ENCODE peak calls at places on chromosomes 4 and X, in five cellular contexts. E is NCI-H2081; N is osteocyte; W is GM04504; Q is stimulated activated CD8-positive, alpha-beta memory T cell treated with anti-CD3 and anti-CD28 coated beads, Interleukin-4, amount 100 ng/mL, for 24 hours. X is an unnamed sample.

GRCh38 chr4:7096264-7096663 is 28.4 kb upstream of the GRPEL1 start:
- DNase-seq in E (no peak), N (no peak), W (no peak), Q (no peak), X (no peak)

GRCh38 chrX:22338740-22339139 is 66.0 kb downstream of the CBLL2 start:
- DNase-seq in E (no peak), N (no peak), W (no peak), Q (no peak), X (no peak)

GRCh38 chr4:128288689-128289106 is 1.1 kb upstream of the PGRMC2 start:
- DNase-seq in E (no peak), N (no peak), W (no peak), Q (no peak), X (peak)

GRCh38 chr4:169253904-169254303 is 16.9 kb downstream of the SH3RF1 start:
- DNase-seq in E (no peak), N (no peak), W (no peak), Q (no peak), X (no peak)

GRCh38 chr4:56388311-56388710 is 1.0 kb upstream of the AASDH start:
- DNase-seq in E (no peak), N (no peak), W (no peak), Q (no peak), X (no peak)

GRCh38 chr4:165610679-165611551 is 232.1 kb downstream of the CPE start:
- DNase-seq in E (no peak), N (no peak), W (no peak), Q (no peak), X (no peak)

GRCh38 chr4:157997296-157997695 is 175.5 kb downstream of the GASK1B start:
- DNase-seq in E (no peak), N (no peak), W (no peak), Q (no peak), X (no peak)

GRCh38 chr4:8182858-8183725 is 16.0 kb upstream of the SH3TC1 start:
- DNase-seq in E (no peak), N (no peak), W (peak), Q (no peak), X (no peak)

GRCh38 chr4:164937576-164938270 is 39.7 kb downstream of the TRIM61 start:
- DNase-seq in E (no peak), N (no peak), W (no peak), Q (no peak), X (peak)

GRCh38 chr4:7698586-7698985 is 241.1 kb downstream of the AFAP1 start:
- DNase-seq in E (no peak), N (no peak), W (peak), Q (no peak), X (no peak)

GRCh38 chrX:131762802-131763234 is 218.9 kb downstream of the OR13H1 start:
- DNase-seq in E (peak), N (peak), W (no peak), Q (no peak), X (peak)

GRCh38 chr4:3262208-3263052 is 13.5 kb downstream of the MSANTD1 start:
- DNase-seq in E (no peak), N (peak), W (no peak), Q (no peak), X (no peak)

GRCh38 chr4:184534511-184535391 is 60.4 kb upstream of the IRF2 start:
- DNase-seq in E (no peak), N (no peak), W (peak), Q (no peak), X (no peak)

GRCh38 chr4:47926667-47927258 is 12.4 kb upstream of the NFXL1 start:
- DNase-seq in E (peak), N (no peak), W (no peak), Q (peak), X (peak)

GRCh38 chrX:40262641-40263560 is 165.1 kb upstream of the BCOR start:
- DNase-seq in E (no peak), N (no peak), W (peak), Q (no peak), X (no peak)

GRCh38 chr4:82104578-82104977 is 269.2 kb downstream of the HNRNPD start:
- DNase-seq in E (no peak), N (no peak), W (no peak), Q (no peak), X (no peak)

GRCh38 chrX:8341814-8342590 is 122.6 kb upstream of the VCX3B start:
- DNase-seq in E (no peak), N (no peak), W (no peak), Q (no peak), X (no peak)

GRCh38 chrX:154002215-154002719 is 17.4 kb downstream of the IRAK1 start:
- DNase-seq in E (peak), N (no peak), W (peak), Q (peak), X (no peak)

GRCh38 chr4:177070533-177070932 is 239.1 kb upstream of the NEIL3 start:
- DNase-seq in E (no peak), N (no peak), W (no peak), Q (no peak), X (no peak)

GRCh38 chr4:57071340-57071739 is 38.8 kb downstream of the IGFBP7 start:
- DNase-seq in E (no peak), N (no peak), W (no peak), Q (no peak), X (no peak)

GRCh38 chr4:186304816-186305520 is 39.0 kb downstream of the F11 start:
- DNase-seq in E (no peak), N (no peak), W (no peak), Q (no peak), X (no peak)

GRCh38 chr4:185914583-185915199 is 102.7 kb upstream of the SORBS2 start:
- DNase-seq in E (no peak), N (no peak), W (no peak), Q (no peak), X (no peak)

GRCh38 chr4:89657931-89658700 is 178.8 kb downstream of the SNCA start:
- DNase-seq in E (no peak), N (no peak), W (peak), Q (no peak), X (no peak)

GRCh38 chrX:153430796-153431195 is 15.1 kb downstream of the TREX2 start:
- DNase-seq in E (no peak), N (no peak), W (no peak), Q (no peak), X (no peak)

GRCh38 chr4:108141213-108142045 is 27.3 kb downstream of the LEF1 start:
- DNase-seq in E (peak), N (no peak), W (no peak), Q (no peak), X (peak)

GRCh38 chr4:6742989-6743388 is 27.0 kb downstream of the BLOC1S4 start:
- DNase-seq in E (no peak), N (no peak), W (no peak), Q (no peak), X (no peak)

GRCh38 chr4:24664956-24665355 is 80.6 kb upstream of the DHX15 start:
- DNase-seq in E (no peak), N (no peak), W (peak), Q (no peak), X (no peak)

GRCh38 chrX:68999351-68999750 is 165.9 kb downstream of the PJA1 start:
- DNase-seq in E (no peak), N (peak), W (no peak), Q (no peak), X (no peak)

GRCh38 chr4:93384897-93385296 is 443.7 kb upstream of the ATOH1 start:
- DNase-seq in E (no peak), N (no peak), W (no peak), Q (no peak), X (no peak)

GRCh38 chrX:6226053-6226645 is 2.5 kb downstream of the NLGN4X start:
- DNase-seq in E (no peak), N (no peak), W (no peak), Q (no peak), X (peak)

GRCh38 chr4:119103263-119103662 is 32.4 kb upstream of the MYOZ2 start:
- DNase-seq in E (no peak), N (no peak), W (peak), Q (no peak), X (no peak)